ENCODE peak calls at places on chromosomes 6 and 20, in ten cellular contexts. G is H7; R is stimulated activated naive CD4-positive, alpha-beta T cell; K is CD8-positive, alpha-beta memory T cell; J is spleen; N is NCI-H2107; P is activated T-helper 1 cell treated with Interleukin-2 at 50 U/mL for 16 hours; B is fibroblast of the aortic adventitia; V is pons; A is amygdala. Z is an unnamed sample.

GRCh38 chr6:35624341-35625070 is 64.2 kb downstream of the FKBP5 start:
- DNase-seq in J (no peak), K (peak; percentile 70), N (no peak), G (peak; percentile 17), A (no peak), P (no peak), B (peak; percentile 27), V (no peak), R (peak; percentile 77), Z (no peak)

GRCh38 chr6:113979930-113980329 is 9.0 kb upstream of the HDAC2 start:
- DNase-seq in R (no peak), N (no peak), K (no peak), A (no peak), J (no peak), B (no peak), P (no peak), V (peak; percentile 58), G (no peak), Z (no peak)

GRCh38 chr6:163335671-163336545 is 78.6 kb upstream of the QKI start:
- DNase-seq in A (no peak), N (no peak), B (peak; percentile 54), K (no peak), R (no peak), J (no peak), V (no peak), G (peak; percentile 70), P (no peak), Z (no peak)

GRCh38 chr6:56573142-56573541 is 69.5 kb downstream of the DST start:
- DNase-seq in K (no peak), V (no peak), R (no peak), B (no peak), N (no peak), G (no peak), J (no peak), P (no peak), A (no peak), Z (no peak)

GRCh38 chr6:7912024-7912423 is 1.4 kb upstream of the TXNDC5 start:
- DNase-seq in K (no peak), P (no peak), B (peak; percentile 68), V (no peak), A (no peak), R (no peak), N (no peak), J (no peak), G (no peak), Z (no peak)

GRCh38 chr6:16979677-16980076 is 122.2 kb upstream of the STMND1 start:
- DNase-seq in N (no peak), V (no peak), K (no peak), P (no peak), R (no peak), G (no peak), B (no peak), J (no peak), A (no peak), Z (no peak)

GRCh38 chr6:128367437-128367836 is 153.0 kb downstream of the PTPRK start:
- DNase-seq in P (no peak), J (no peak), K (no peak), B (no peak), V (no peak), R (no peak), N (no peak), A (no peak), G (no peak), Z (no peak)

GRCh38 chr6:20680697-20681165 is 146.5 kb downstream of the CDKAL1 start:
- DNase-seq in P (no peak), B (peak; percentile 39), N (no peak), A (no peak), J (no peak), V (no peak), K (no peak), G (no peak), R (no peak), Z (no peak)

GRCh38 chr20:2301164-2301622 is 5.4 kb downstream of the TGM3 start:
- DNase-seq in A (peak; percentile 20), R (no peak), G (no peak), V (peak; percentile 48), P (no peak), N (no peak), B (no peak), J (peak; percentile 88), K (no peak), Z (peak; percentile 4)

GRCh38 chr20:33654680-33655161 is 7.4 kb upstream of the C20orf144 start:
- DNase-seq in V (no peak), B (no peak), J (peak; percentile 59), K (no peak), P (no peak), A (no peak), G (peak; percentile 53), N (no peak), R (no peak), Z (no peak)

GRCh38 chr6:74001091-74001490 is 305.1 kb downstream of the CD109 start:
- DNase-seq in N (no peak), P (no peak), R (no peak), G (no peak), V (no peak), A (no peak), B (no peak), J (no peak), K (no peak), Z (no peak)

GRCh38 chr6:68391953-68392352 is 243.1 kb upstream of the ADGRB3 start:
- DNase-seq in J (no peak), B (no peak), P (no peak), R (no peak), G (no peak), N (no peak), V (no peak), A (no peak), K (no peak), Z (no peak)

GRCh38 chr6:29811377-29811776 is 16.2 kb upstream of the HLA-G start:
- DNase-seq in K (no peak), N (no peak), A (no peak), G (no peak), V (no peak), J (no peak), R (no peak), B (no peak), P (no peak), Z (no peak)